ENCODE peak calls at places on chromosomes 6 and 20, in four cellular contexts. E is cerebellar nuclear complex, M is iris pigment epithelial cell, K is KBM-7. J is an unnamed sample.

GRCh38 chr6:156262014-156262413 is 515.2 kb upstream of the ARID1B start:
- DNase-seq in M (no peak), E (no peak), K (no peak), J (no peak)

GRCh38 chr20:31678389-31679356 is 41.0 kb downstream of the COX4I2 start:
- DNase-seq in K (no peak), E (no peak), M (peak), J (no peak)

GRCh38 chr6:37021356-37022129 is 16.1 kb downstream of the FGD2 start:
- DNase-seq in K (peak), M (peak), E (no peak), J (no peak)

GRCh38 chr20:17128206-17128605 is 98.6 kb upstream of the PCSK2 start:
- DNase-seq in E (no peak), K (no peak), M (no peak), J (no peak)

GRCh38 chr20:44888226-44889103 is 3.0 kb downstream of the YWHAB start:
- DNase-seq in E (no peak), M (peak), K (no peak), J (no peak)

GRCh38 chr6:32947552-32948465 is 5.1 kb downstream of the HLA-DMA start:
- DNase-seq in M (peak), K (peak), E (no peak), J (no peak)

GRCh38 chr6:43009124-43009523 is 4.6 kb downstream of the MEA1 start:
- DNase-seq in K (peak), M (peak), E (no peak), J (no peak)

GRCh38 chr6:3421763-3422456 is 34.9 kb downstream of the SLC22A23 start:
- DNase-seq in K (no peak), E (no peak), M (peak), J (no peak)

GRCh38 chr20:36919715-36920333 is 31.7 kb downstream of the SAMHD1 start:
- DNase-seq in E (peak), M (peak), K (peak), J (no peak)

GRCh38 chr6:28922004-28922840 is 1.6 kb downstream of the TRIM27 start:
- DNase-seq in K (no peak), M (peak), E (no peak), J (no peak)

GRCh38 chr6:11938285-11938890 is 73.7 kb upstream of the HIVEP1 start:
- DNase-seq in M (no peak), E (no peak), K (peak), J (no peak)

GRCh38 chr6:25962368-25963127 is at the start of gene TRIM38:
- DNase-seq in K (peak), M (peak), E (no peak), J (peak)

GRCh38 chr20:36826556-36827244 is 49.2 kb upstream of the TLDC2 start:
- DNase-seq in E (no peak), M (no peak), K (no peak), J (no peak)

GRCh38 chr20:48627737-48628128 is 200.1 kb downstream of the PREX1 start:
- DNase-seq in E (no peak), K (no peak), M (no peak), J (peak)

GRCh38 chr20:62590301-62591121 is 51.8 kb upstream of the SLCO4A1 start:
- DNase-seq in K (no peak), M (peak), E (no peak), J (no peak)

GRCh38 chr20:6269163-6269873 is 146.5 kb upstream of the FERMT1 start:
- DNase-seq in K (peak), E (no peak), M (peak), J (no peak)

GRCh38 chr6:113381232-113381631 is 475.9 kb upstream of the MARCKS start:
- DNase-seq in K (no peak), E (no peak), M (peak), J (no peak)

GRCh38 chr6:441126-441920 is 49.8 kb downstream of the IRF4 start:
- DNase-seq in M (no peak), E (no peak), K (no peak), J (no peak)

GRCh38 chr6:72946766-72947165 is 278.5 kb downstream of the KHDC1L start:
- DNase-seq in M (peak), K (no peak), E (no peak), J (no peak)

GRCh38 chr20:64257107-64257757 is 1.7 kb downstream of the PCMTD2 start:
- DNase-seq in M (no peak), K (no peak), E (no peak), J (no peak)

GRCh38 chr6:158488065-158488464 is 71.8 kb upstream of the TMEM181 start:
- DNase-seq in E (no peak), K (no peak), M (peak), J (no peak)

GRCh38 chr6:4957521-4958231 is 46.2 kb downstream of the RPP40 start:
- DNase-seq in E (no peak), K (no peak), M (no peak), J (no peak)

GRCh38 chr20:62040381-62040922 is 25.2 kb downstream of the TAF4 start:
- DNase-seq in K (no peak), M (no peak), E (no peak), J (no peak)

GRCh38 chr6:144543006-144543871 is 258.1 kb downstream of the UTRN start:
- DNase-seq in M (peak), E (no peak), K (peak), J (no peak)

GRCh38 chr20:19973920-19974620 is 43.1 kb upstream of the NAA20 start:
- DNase-seq in K (peak), E (no peak), M (peak), J (peak)

GRCh38 chr6:165106261-165106660 is 203.1 kb downstream of the C6orf118 start:
- DNase-seq in M (no peak), K (no peak), E (no peak), J (no peak)

GRCh38 chr6:90940812-90941481 is 354.1 kb upstream of the MAP3K7 start:
- DNase-seq in M (peak), K (peak), E (no peak), J (no peak)

GRCh38 chr6:90295854-90296345 is 743 bp downstream of the BACH2 start:
- DNase-seq in M (peak), K (peak), E (no peak), J (peak)

GRCh38 chr20:53579581-53580375 is 13.9 kb downstream of the ZNF217 start:
- DNase-seq in E (no peak), K (peak), M (peak), J (no peak)

GRCh38 chr6:38193486-38194281 is 374.2 kb downstream of the ZFAND3 start:
- DNase-seq in K (no peak), M (no peak), E (no peak), J (no peak)

GRCh38 chr6:131660195-131660594 is 23.1 kb downstream of the ENPP3 start:
- DNase-seq in M (peak), K (no peak), E (no peak), J (no peak)

GRCh38 chr6:1384549-1385128 is 4.7 kb upstream of the FOXF2 start:
- DNase-seq in M (no peak), E (no peak), K (no peak), J (no peak)

GRCh38 chr6:47034421-47034820 is 7.7 kb downstream of the ADGRF1 start:
- DNase-seq in E (peak), M (peak), K (no peak), J (no peak)

GRCh38 chr20:32894711-32895355 is 36.1 kb downstream of the EFCAB8 start:
- DNase-seq in M (no peak), K (no peak), E (no peak), J (no peak)

GRCh38 chr20:36645998-36646397 is at the start of gene SLA2:
- DNase-seq in K (peak), E (no peak), M (no peak), J (no peak)

GRCh38 chr20:7301807-7302206 is 534.3 kb downstream of the BMP2 start:
- DNase-seq in E (no peak), M (no peak), K (no peak), J (no peak)